ENCODE peak calls at places on chromosomes 1 and 21, in four cellular contexts. V is SK-N-SH, N is A549, G is H1. H is an unnamed sample.

GRCh38 chr1:154627247-154628121 is 19.5 kb upstream of the ADAR start:
- DNase-seq in N (peak), G (peak), V (peak), H (peak)

GRCh38 chr1:40708750-40709099 is 17.2 kb downstream of the NFYC start:
- DNase-seq in G (no peak), V (peak), N (peak), H (peak)

GRCh38 chr1:20426371-20426770 is 59.6 kb downstream of the CAMK2N1 start:
- DNase-seq in G (no peak), N (no peak), V (no peak), H (no peak)

GRCh38 chr1:168717906-168718891 is 10.8 kb downstream of the DPT start:
- DNase-seq in G (no peak), N (no peak), V (no peak), H (no peak)

GRCh38 chr1:159786966-159787365 is 6.2 kb downstream of the DUSP23 start:
- DNase-seq in N (no peak), G (no peak), V (peak), H (no peak)

GRCh38 chr1:229714964-229715603 is 89.0 kb downstream of the URB2 start:
- DNase-seq in G (peak), N (peak), V (no peak), H (peak)

GRCh38 chr1:9443913-9444445 is 95.3 kb upstream of the SLC25A33 start:
- DNase-seq in G (no peak), N (no peak), V (no peak), H (no peak)

GRCh38 chr1:167774710-167775109 is 52.9 kb downstream of the MPZL1 start:
- DNase-seq in G (no peak), N (peak), V (no peak), H (no peak)

GRCh38 chr1:41582851-41583657 is 98.6 kb upstream of the EDN2 start:
- DNase-seq in N (no peak), V (no peak), G (no peak), H (no peak)

GRCh38 chr1:245807954-245808719 is 653.4 kb downstream of the KIF26B start:
- DNase-seq in G (peak), N (no peak), V (peak), H (no peak)

GRCh38 chr21:42044871-42045495 is 26.1 kb upstream of the UMODL1 start:
- DNase-seq in V (no peak), G (no peak), N (no peak), H (no peak)

GRCh38 chr21:34701726-34702125 is 32.9 kb downstream of the CLIC6 start:
- DNase-seq in V (no peak), G (no peak), N (no peak), H (no peak)

GRCh38 chr1:154154534-154155181 is at the start of gene NUP210L:
- DNase-seq in N (no peak), V (no peak), G (peak), H (no peak)

GRCh38 chr1:234955107-234955731 is 173.4 kb downstream of the TOMM20 start:
- DNase-seq in G (no peak), N (no peak), V (no peak), H (no peak)

GRCh38 chr1:58855351-58856165 is 71.7 kb upstream of the JUN start:
- DNase-seq in N (no peak), G (no peak), V (no peak), H (no peak)

GRCh38 chr1:7495894-7496293 is 275.2 kb upstream of the VAMP3 start:
- DNase-seq in N (no peak), G (no peak), V (peak), H (no peak)

GRCh38 chr1:204578867-204579664 is 62.9 kb downstream of the MDM4 start:
- DNase-seq in V (no peak), N (no peak), G (no peak), H (no peak)

GRCh38 chr1:226532553-226532952 is 16.0 kb upstream of the STUM start:
- DNase-seq in V (no peak), G (no peak), N (no peak), H (no peak)

GRCh38 chr21:42406201-42406601 is 2.5 kb downstream of the UBASH3A start:
- DNase-seq in G (no peak), V (no peak), N (no peak), H (no peak)

GRCh38 chr1:86487131-86487804 is 18.5 kb downstream of the CLCA1 start:
- DNase-seq in N (no peak), G (no peak), V (no peak), H (no peak)

GRCh38 chr1:15218287-15219279 is 28.4 kb upstream of the FHAD1 start:
- DNase-seq in G (no peak), N (no peak), V (peak), H (peak)

GRCh38 chr1:2460996-2461751 is 14.9 kb upstream of the PLCH2 start:
- DNase-seq in V (no peak), N (no peak), G (no peak), H (no peak)

GRCh38 chr1:8858888-8859706 is 19.4 kb downstream of the ENO1 start:
- DNase-seq in G (no peak), N (no peak), V (peak), H (no peak)

GRCh38 chr1:183019860-183020259 is 3.4 kb upstream of the LAMC1 start:
- DNase-seq in N (no peak), V (no peak), G (no peak), H (no peak)

GRCh38 chr1:15709226-15709625 is 25.1 kb downstream of the PLEKHM2 start:
- DNase-seq in V (no peak), G (no peak), N (no peak), H (no peak)

GRCh38 chr21:33370292-33370691 is 32.9 kb upstream of the IFNGR2 start:
- DNase-seq in G (no peak), V (no peak), N (no peak), H (no peak)

GRCh38 chr1:40886318-40887011 is 24.3 kb upstream of the CITED4 start:
- DNase-seq in G (no peak), V (no peak), N (no peak), H (no peak)

GRCh38 chr1:212749924-212750535 is 41.5 kb downstream of the NSL1 start:
- DNase-seq in G (no peak), N (peak), V (peak), H (peak)

GRCh38 chr1:96536576-96536975 is 185.0 kb upstream of the PTBP2 start:
- DNase-seq in N (no peak), V (no peak), G (no peak), H (no peak)

DNA sequence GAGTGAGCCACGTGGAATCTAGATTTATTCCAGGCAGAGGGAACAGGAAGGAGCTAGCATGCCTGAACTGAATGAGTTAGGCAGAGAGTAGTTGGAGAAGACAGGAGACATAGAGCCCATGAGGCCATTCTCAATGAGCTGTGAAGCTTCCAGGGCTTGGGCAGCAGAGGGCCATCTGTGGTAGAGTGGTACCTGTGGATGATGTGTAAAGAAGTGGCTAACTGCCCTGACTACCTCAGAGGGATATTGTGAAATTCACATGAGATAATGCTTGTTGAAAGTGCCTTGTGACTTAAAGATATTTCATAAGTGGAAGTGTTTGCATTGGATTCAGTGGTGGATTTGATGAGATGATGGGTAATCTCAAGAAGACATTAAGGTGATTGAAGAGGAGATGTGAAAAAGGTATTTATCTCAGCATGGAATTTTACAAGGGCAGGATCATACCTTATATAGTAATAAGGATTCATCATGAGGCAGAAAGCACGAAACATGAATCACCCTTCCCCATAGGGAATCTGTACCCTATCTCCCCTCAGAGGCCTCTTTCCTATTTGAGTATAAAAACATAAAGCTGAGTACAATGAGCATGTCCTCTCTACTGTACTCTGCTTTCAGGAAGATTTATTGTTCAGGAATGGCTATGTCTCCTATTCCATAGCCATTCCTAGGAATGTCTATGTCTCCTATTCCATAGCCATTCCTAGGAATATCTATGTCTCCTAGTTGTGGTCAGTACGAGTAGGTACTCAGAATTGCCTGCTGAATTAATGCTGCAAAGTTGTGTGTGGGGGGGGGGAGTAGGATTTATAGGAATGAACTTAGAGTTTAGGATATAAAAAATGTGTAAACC is 146.8 kb downstream of the PAPPA2 start:
- DNase-seq in V (no peak), N (no peak), G (no peak), H (no peak)
- TF ChIP-seq RAD21 in V (no peak), N (no peak), G (no peak), H (no peak)

GRCh38 chr1:230820568-230820967 is 47.8 kb downstream of the C1orf198 start:
- DNase-seq in V (no peak), G (peak), N (no peak), H (no peak)
- TF ChIP-seq MAX in V (no peak), G (no peak), N (no peak), H (no peak)

GRCh38 chr1:94836891-94837290 is 16.7 kb downstream of the SLC44A3 start:
- DNase-seq in V (no peak), G (no peak), N (no peak), H (no peak)
- TF ChIP-seq RAD21 in V (no peak), G (no peak), N (no peak), H (no peak)

GRCh38 chr1:24999906-25000305 is 69.8 kb upstream of the RUNX3 start:
- DNase-seq in G (no peak), N (no peak), V (no peak), H (no peak)
- TF ChIP-seq MAX in G (no peak), N (no peak), V (no peak), H (no peak)